ENCODE peak calls at places on chromosomes 11 and 22, in nine cellular contexts. One of them, this sample, is unnamed.

GRCh38 chr11:70420496-70420895 is 22.2 kb downstream of the CTTN start:
- DNase-seq in posterior cingulate gyrus: no peak
- DNase-seq in right cardiac atrium: no peak
- DNase-seq in T-helper 2 cell: no peak
- DNase-seq in NCI-H187 treated with DMSO at 0.1 percent for 48 hours: no peak
- DNase-seq in AG04449: no peak
- DNase-seq in CD8-positive, alpha-beta memory T cell: no peak
- DNase-seq in NCI-H524 treated with DMSO at 0.1 percent for 48 hours: no peak
- DNase-seq in ACHN: no peak
- DNase-seq in this sample: no peak

GRCh38 chr22:35977136-35977535 is 51.5 kb downstream of the RBFOX2 start:
- DNase-seq in CD8-positive, alpha-beta memory T cell: no peak
- DNase-seq in AG04449: peak
- DNase-seq in ACHN: no peak
- DNase-seq in posterior cingulate gyrus: no peak
- DNase-seq in NCI-H187 treated with DMSO at 0.1 percent for 48 hours: no peak
- DNase-seq in NCI-H524 treated with DMSO at 0.1 percent for 48 hours: no peak
- DNase-seq in right cardiac atrium: no peak
- DNase-seq in T-helper 2 cell: no peak
- DNase-seq in this sample: no peak

GRCh38 chr22:27798526-27799333 is 2.8 kb downstream of the MN1 start:
- DNase-seq in right cardiac atrium: peak
- DNase-seq in T-helper 2 cell: no peak
- DNase-seq in ACHN: no peak
- DNase-seq in posterior cingulate gyrus: peak
- DNase-seq in NCI-H524 treated with DMSO at 0.1 percent for 48 hours: no peak
- DNase-seq in NCI-H187 treated with DMSO at 0.1 percent for 48 hours: no peak
- DNase-seq in CD8-positive, alpha-beta memory T cell: no peak
- DNase-seq in AG04449: no peak
- DNase-seq in this sample: no peak

GRCh38 chr22:24162377-24162927 is 18.8 kb upstream of the SUSD2 start:
- DNase-seq in AG04449: no peak
- DNase-seq in T-helper 2 cell: no peak
- DNase-seq in NCI-H187 treated with DMSO at 0.1 percent for 48 hours: no peak
- DNase-seq in NCI-H524 treated with DMSO at 0.1 percent for 48 hours: no peak
- DNase-seq in posterior cingulate gyrus: no peak
- DNase-seq in CD8-positive, alpha-beta memory T cell: no peak
- DNase-seq in ACHN: no peak
- DNase-seq in right cardiac atrium: no peak
- DNase-seq in this sample: no peak

GRCh38 chr11:65891180-65892136 is 985 bp downstream of the CCDC85B start:
- DNase-seq in ACHN: peak
- DNase-seq in T-helper 2 cell: no peak
- DNase-seq in CD8-positive, alpha-beta memory T cell: no peak
- DNase-seq in posterior cingulate gyrus: no peak
- DNase-seq in NCI-H187 treated with DMSO at 0.1 percent for 48 hours: no peak
- DNase-seq in NCI-H524 treated with DMSO at 0.1 percent for 48 hours: no peak
- DNase-seq in right cardiac atrium: peak
- DNase-seq in AG04449: no peak
- DNase-seq in this sample: no peak

GRCh38 chr22:32158712-32159533 is at the start of gene C22orf42:
- DNase-seq in right cardiac atrium: no peak
- DNase-seq in AG04449: no peak
- DNase-seq in ACHN: no peak
- DNase-seq in CD8-positive, alpha-beta memory T cell: no peak
- DNase-seq in NCI-H524 treated with DMSO at 0.1 percent for 48 hours: no peak
- DNase-seq in T-helper 2 cell: no peak
- DNase-seq in NCI-H187 treated with DMSO at 0.1 percent for 48 hours: no peak
- DNase-seq in posterior cingulate gyrus: no peak
- DNase-seq in this sample: no peak

GRCh38 chr11:61645179-61645868 is 34.9 kb upstream of the DAGLA start:
- DNase-seq in right cardiac atrium: no peak
- DNase-seq in T-helper 2 cell: no peak
- DNase-seq in AG04449: no peak
- DNase-seq in CD8-positive, alpha-beta memory T cell: no peak
- DNase-seq in posterior cingulate gyrus: no peak
- DNase-seq in NCI-H524 treated with DMSO at 0.1 percent for 48 hours: peak
- DNase-seq in NCI-H187 treated with DMSO at 0.1 percent for 48 hours: no peak
- DNase-seq in ACHN: no peak
- DNase-seq in this sample: no peak

GRCh38 chr11:70503201-70503877 is 105.0 kb downstream of the CTTN start:
- DNase-seq in T-helper 2 cell: no peak
- DNase-seq in CD8-positive, alpha-beta memory T cell: no peak
- DNase-seq in posterior cingulate gyrus: peak
- DNase-seq in NCI-H524 treated with DMSO at 0.1 percent for 48 hours: no peak
- DNase-seq in AG04449: no peak
- DNase-seq in right cardiac atrium: peak
- DNase-seq in ACHN: no peak
- DNase-seq in NCI-H187 treated with DMSO at 0.1 percent for 48 hours: no peak
- DNase-seq in this sample: no peak

GRCh38 chr22:45014658-45015057 is 4.9 kb upstream of the PHF21B start:
- DNase-seq in AG04449: no peak
- DNase-seq in ACHN: no peak
- DNase-seq in CD8-positive, alpha-beta memory T cell: no peak
- DNase-seq in T-helper 2 cell: no peak
- DNase-seq in NCI-H187 treated with DMSO at 0.1 percent for 48 hours: no peak
- DNase-seq in posterior cingulate gyrus: peak
- DNase-seq in NCI-H524 treated with DMSO at 0.1 percent for 48 hours: no peak
- DNase-seq in right cardiac atrium: no peak
- DNase-seq in this sample: no peak

This sample was measured in substantia nigra.